ENCODE peak calls at places on chromosomes 5 and 9, in six cellular contexts. X is aorta, L is adrenal gland, K is heart right ventricle, Y is endothelial cell of umbilical vein, M is breast epithelium. F is an unnamed sample.

GRCh38 chr5:148248894-148249293 is 10.6 kb downstream of the MARCOL start:
- DNase-seq in X (no peak), L (no peak), K (no peak), Y (no peak), M (no peak), F (no peak)

GRCh38 chr9:113508111-113508749 is 44.7 kb downstream of the RGS3 start:
- DNase-seq in X (no peak), L (no peak), K (no peak), Y (no peak), M (no peak), F (no peak)

GRCh38 chr5:57171818-57172465 is 1.9 kb upstream of the GPBP1 start:
- DNase-seq in X (no peak), L (no peak), K (no peak), Y (no peak), M (no peak), F (no peak)

GRCh38 chr9:93898502-93899426 is 56.4 kb downstream of the BARX1 start:
- DNase-seq in X (peak; percentile 58), L (no peak), K (no peak), Y (no peak), M (peak; percentile 7), F (no peak)

GRCh38 chr5:103139264-103139865 is 19.3 kb downstream of the PPIP5K2 start:
- DNase-seq in X (peak; percentile 81), L (peak; percentile 75), K (peak; percentile 76), Y (peak; percentile 69), M (peak; percentile 39), F (peak; percentile 56)

GRCh38 chr5:1412163-1412562 is 33.1 kb downstream of the SLC6A3 start:
- DNase-seq in X (peak; percentile 53), L (no peak), K (no peak), Y (no peak), M (no peak), F (no peak)

GRCh38 chr5:136195971-136196577 is 3.1 kb upstream of the SMIM32 start:
- DNase-seq in X (no peak), L (no peak), K (no peak), Y (no peak), M (no peak), F (no peak)

GRCh38 chr9:34549407-34549732 is 26.6 kb upstream of the ENHO start:
- DNase-seq in X (no peak), L (no peak), K (no peak), Y (no peak), M (no peak), F (no peak)

GRCh38 chr5:92836861-92837755 is 743.9 kb downstream of the NR2F1-AS1 start:
- DNase-seq in X (no peak), L (no peak), K (no peak), Y (no peak), M (no peak), F (no peak)

GRCh38 chr5:66814146-66814991 is 218.2 kb downstream of the MAST4 start:
- DNase-seq in X (no peak), L (peak; percentile 31), K (peak; percentile 51), Y (peak; percentile 63), M (no peak), F (peak; percentile 39)

GRCh38 chr5:1723957-1724821 is 75.4 kb downstream of the MRPL36 start:
- DNase-seq in X (peak; percentile 51), L (peak; percentile 10), K (no peak), Y (no peak), M (peak; percentile 10), F (no peak)

GRCh38 chr5:140182075-140182709 is 7.2 kb downstream of the CYSTM1 start:
- DNase-seq in X (no peak), L (no peak), K (peak; percentile 46), Y (no peak), M (no peak), F (no peak)

GRCh38 chr9:92278117-92278516 is 15.4 kb downstream of the IARS1 start:
- DNase-seq in X (no peak), L (no peak), K (no peak), Y (no peak), M (no peak), F (no peak)

GRCh38 chr5:13783731-13784130 is 160.8 kb downstream of the DNAH5 start:
- DNase-seq in X (no peak), L (no peak), K (no peak), Y (no peak), M (no peak), F (no peak)

GRCh38 chr5:151213803-151214613 is 9.9 kb downstream of the CCDC69 start:
- DNase-seq in X (peak; percentile 86), L (peak; percentile 81), K (peak; percentile 87), Y (peak; percentile 23), M (peak; percentile 46), F (peak; percentile 55)

DNA sequence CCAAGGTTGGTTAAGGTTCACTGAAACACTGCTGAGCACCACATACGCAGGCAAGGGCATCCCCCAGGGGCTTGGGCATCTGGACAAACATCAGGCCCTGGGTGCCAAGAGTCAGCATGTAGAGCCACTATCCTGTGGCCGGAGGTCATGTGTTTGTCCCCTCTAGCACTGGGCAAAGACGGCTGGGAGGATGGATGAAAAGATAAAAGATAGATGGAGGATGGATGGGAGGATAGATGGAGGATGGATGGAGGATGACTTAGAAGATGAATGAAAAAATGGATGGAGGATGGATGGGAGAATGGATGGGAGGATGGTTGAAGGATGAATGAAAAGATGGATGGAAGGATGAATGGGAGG is 216.8 kb upstream of the IER5L start:
- DNase-seq in X (peak; percentile 9), L (no peak), K (no peak), Y (no peak), M (no peak), F (no peak)
- H3K4me1 ChIP-seq in X (no peaks in the 10 kb centered on the region), L (no peaks in the 10 kb centered on the region), K (no peaks in the 10 kb centered on the region), Y (no peaks in the 10 kb centered on the region), M (no peaks in the 10 kb centered on the region), F (no peaks in the 10 kb centered on the region)

DNA sequence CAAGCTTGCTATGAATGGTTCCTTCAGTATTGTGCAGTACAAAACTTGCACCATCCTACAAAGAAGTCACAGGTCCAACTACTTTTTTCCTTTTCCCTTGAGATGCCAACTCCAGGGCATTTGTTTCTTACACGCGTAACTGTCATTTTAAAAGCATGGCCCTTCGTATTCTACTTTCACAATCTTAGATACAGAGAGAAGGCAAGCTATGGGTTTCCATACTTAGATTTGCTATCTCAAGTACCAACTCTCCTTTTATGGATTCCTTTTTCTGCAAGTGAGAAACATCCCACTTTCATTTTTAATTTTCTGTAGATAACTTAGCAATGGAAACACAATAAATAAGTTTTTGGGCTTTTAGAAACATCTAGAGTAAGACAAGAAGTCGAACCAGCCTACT is 123.9 kb downstream of the FAM174A start:
- DNase-seq in X (no peak), L (no peak), K (no peak), Y (no peak), M (no peak), F (no peak)
- H3K27me3 ChIP-seq in X (no peaks in the 10 kb centered on the region), L (no peaks in the 10 kb centered on the region), K (no peaks in the 10 kb centered on the region), Y (no peaks in the 10 kb centered on the region), M (no peaks in the 10 kb centered on the region), F (no peaks in the 10 kb centered on the region)

DNA sequence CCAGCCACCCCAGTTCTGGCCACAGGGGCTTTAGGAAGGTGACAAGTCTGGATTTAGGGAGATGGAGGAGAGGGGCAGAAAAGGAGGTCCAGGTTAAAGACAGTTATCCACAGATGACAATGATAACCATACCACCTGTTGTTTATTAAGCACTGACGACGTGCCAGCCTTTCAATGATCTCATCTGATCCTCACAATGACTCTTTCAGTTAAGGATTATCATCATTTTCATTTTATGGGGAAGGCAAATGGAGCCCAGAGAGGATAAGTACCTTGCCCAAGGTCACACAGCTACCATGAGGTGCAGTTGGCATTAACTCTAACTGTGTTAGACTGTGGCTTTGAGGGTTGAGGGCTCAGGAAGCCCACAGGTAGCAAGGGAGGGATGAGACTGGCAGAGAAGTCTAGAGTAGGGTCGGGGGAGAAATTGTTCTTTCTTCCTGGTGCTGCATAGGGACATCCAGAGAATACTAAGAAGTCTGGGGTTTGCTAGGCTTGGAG is 21.5 kb upstream of the JADE2 start:
- DNase-seq in X (peak; percentile 67), L (no peak), K (no peak), Y (no peak), M (no peak), F (no peak)
- H3K4me1 ChIP-seq in X (no peaks in the 10 kb centered on the region), L (peaks cover 40% of the 10 kb centered on the region), K (peaks cover 36% of the 10 kb centered on the region), Y (peaks cover 17% of the 10 kb centered on the region), M (no peaks in the 10 kb centered on the region), F (no peaks in the 10 kb centered on the region)

GRCh38 chr9:138023394-138024124 is 146.0 kb downstream of the CACNA1B start:
- DNase-seq in X (peak; percentile 56), L (no peak), K (no peak), Y (no peak), M (peak; percentile 9), F (no peak)

GRCh38 chr9:138022756-138023393 is 145.3 kb downstream of the CACNA1B start:
- DNase-seq in X (peak; percentile 75), L (no peak), K (no peak), Y (no peak), M (peak; percentile 9), F (no peak)

GRCh38 chr9:138024831-138025291 is 147.3 kb downstream of the CACNA1B start:
- DNase-seq in X (peak; percentile 55), L (no peak), K (no peak), Y (no peak), M (peak; percentile 7), F (no peak)

GRCh38 chr9:138025417-138025816 is 147.8 kb downstream of the CACNA1B start:
- DNase-seq in X (peak; percentile 42), L (no peak), K (no peak), Y (no peak), M (peak; percentile 6), F (no peak)

GRCh38 chr9:138024131-138024530 is 146.5 kb downstream of the CACNA1B start:
- DNase-seq in X (peak; percentile 36), L (no peak), K (no peak), Y (no peak), M (peak; percentile 8), F (no peak)
- H3K27me3 ChIP-seq in X (no peaks in the 10 kb centered on the region), L (peaks cover 38% of the 10 kb centered on the region), K (peaks cover 54% of the 10 kb centered on the region), Y (peaks cover 10% of the 10 kb centered on the region), M (no peaks in the 10 kb centered on the region), F (peaks cover 8% of the 10 kb centered on the region)

DNA sequence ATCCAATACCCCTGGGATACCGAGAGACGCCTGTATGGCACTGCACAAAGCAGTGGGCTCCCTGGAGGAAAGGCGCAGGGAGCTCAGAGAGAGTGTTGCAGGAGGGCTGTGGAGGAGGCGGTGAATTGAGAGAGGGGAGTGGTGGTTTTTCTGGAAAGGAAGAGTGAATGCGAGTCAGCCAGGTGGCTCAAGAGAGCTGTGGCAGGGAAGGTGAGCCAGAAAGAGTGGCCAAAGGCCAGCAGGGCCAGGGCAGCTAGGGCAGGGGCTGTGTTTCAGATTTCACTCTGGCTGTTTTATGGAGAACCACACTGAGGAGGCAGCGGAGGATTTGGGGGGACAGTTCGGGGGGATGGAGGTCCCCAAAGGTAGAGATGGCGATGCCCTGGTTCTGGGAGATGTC is 13.0 kb upstream of the DAB2IP start:
- DNase-seq in X (no peak), L (no peak), K (no peak), Y (no peak), M (no peak), F (no peak)
- H3K4me1 ChIP-seq in X (no peaks in the 10 kb centered on the region), L (peaks cover 13% of the 10 kb centered on the region), K (peaks cover 61% of the 10 kb centered on the region), Y (peaks cover 17% of the 10 kb centered on the region), M (no peaks in the 10 kb centered on the region), F (no peaks in the 10 kb centered on the region)